ENCODE peak calls at places on chromosomes 2 and 18, in seven cellular contexts. One of them, this sample, is unnamed. For H3K4me1, the result is how much of the 10 kb centered on the place peaks cover.

GRCh38 chr2:200664770-200665494 is 79.1 kb downstream of the AOX1 start:
- DNase-seq in A549: no peak
- DNase-seq in IMR-90: no peak
- DNase-seq in endodermal cell: no peak
- DNase-seq in psoas muscle: no peak
- DNase-seq in mesenchymal stem cell: no peak
- DNase-seq in colonic mucosa: no peak
- DNase-seq in this sample: no peak

GRCh38 chr2:170929686-170930050 is 615 bp downstream of the GORASP2 start:
- DNase-seq in mesenchymal stem cell: peak
- DNase-seq in endodermal cell: peak
- DNase-seq in A549: peak
- DNase-seq in colonic mucosa: peak
- DNase-seq in IMR-90: peak
- DNase-seq in psoas muscle: peak
- DNase-seq in this sample: no peak

GRCh38 chr2:239990966-239991365 is 34.2 kb downstream of the NDUFA10 start:
- DNase-seq in endodermal cell: no peak
- DNase-seq in A549: no peak
- DNase-seq in mesenchymal stem cell: no peak
- DNase-seq in IMR-90: no peak
- DNase-seq in colonic mucosa: no peak
- DNase-seq in psoas muscle: no peak
- DNase-seq in this sample: no peak

GRCh38 chr2:152421521-152422367 is 86.8 kb downstream of the FMNL2 start:
- DNase-seq in endodermal cell: no peak
- DNase-seq in IMR-90: peak
- DNase-seq in psoas muscle: no peak
- DNase-seq in A549: peak
- DNase-seq in mesenchymal stem cell: peak
- DNase-seq in colonic mucosa: peak
- DNase-seq in this sample: no peak

GRCh38 chr2:183605440-183605839 is 481.2 kb downstream of the NUP35 start:
- DNase-seq in endodermal cell: no peak
- DNase-seq in A549: no peak
- DNase-seq in psoas muscle: no peak
- DNase-seq in colonic mucosa: no peak
- DNase-seq in IMR-90: no peak
- DNase-seq in mesenchymal stem cell: no peak
- DNase-seq in this sample: no peak

GRCh38 chr2:207337234-207338219 is 171.8 kb upstream of the KLF7 start:
- DNase-seq in IMR-90: peak
- DNase-seq in endodermal cell: peak
- DNase-seq in colonic mucosa: no peak
- DNase-seq in A549: peak
- DNase-seq in psoas muscle: no peak
- DNase-seq in mesenchymal stem cell: peak
- DNase-seq in this sample: no peak

GRCh38 chr2:239482801-239483712 is 82.2 kb upstream of the HDAC4 start:
- DNase-seq in A549: peak
- DNase-seq in IMR-90: no peak
- DNase-seq in colonic mucosa: no peak
- DNase-seq in psoas muscle: no peak
- DNase-seq in mesenchymal stem cell: no peak
- DNase-seq in endodermal cell: no peak
- DNase-seq in this sample: no peak

GRCh38 chr2:46393352-46393820 is 86.0 kb upstream of the TMEM247 start:
- DNase-seq in endodermal cell: no peak
- DNase-seq in psoas muscle: no peak
- DNase-seq in colonic mucosa: no peak
- DNase-seq in IMR-90: no peak
- DNase-seq in mesenchymal stem cell: no peak
- DNase-seq in A549: no peak
- DNase-seq in this sample: no peak

GRCh38 chr18:59263566-59264135 is 9.6 kb downstream of the RAX start:
- DNase-seq in A549: no peak
- DNase-seq in mesenchymal stem cell: no peak
- DNase-seq in endodermal cell: no peak
- DNase-seq in colonic mucosa: no peak
- DNase-seq in IMR-90: no peak
- DNase-seq in psoas muscle: no peak
- DNase-seq in this sample: no peak

GRCh38 chr2:71995067-71995665 is 152.5 kb downstream of the CYP26B1 start:
- DNase-seq in psoas muscle: no peak
- DNase-seq in colonic mucosa: no peak
- DNase-seq in mesenchymal stem cell: peak
- DNase-seq in A549: peak
- DNase-seq in IMR-90: peak
- DNase-seq in endodermal cell: no peak
- DNase-seq in this sample: no peak

GRCh38 chr2:50791271-50791670 is 240.7 kb downstream of the NRXN1 start:
- DNase-seq in mesenchymal stem cell: no peak
- DNase-seq in psoas muscle: no peak
- DNase-seq in endodermal cell: no peak
- DNase-seq in colonic mucosa: no peak
- DNase-seq in IMR-90: no peak
- DNase-seq in A549: no peak
- DNase-seq in this sample: no peak

GRCh38 chr2:157497603-157498314 is 53.9 kb upstream of the CYTIP start:
- DNase-seq in A549: peak
- DNase-seq in colonic mucosa: no peak
- DNase-seq in mesenchymal stem cell: peak
- DNase-seq in endodermal cell: peak
- DNase-seq in IMR-90: peak
- DNase-seq in psoas muscle: no peak
- DNase-seq in this sample: peak

GRCh38 chr2:134206573-134206972 is 47.3 kb upstream of the MGAT5 start:
- DNase-seq in A549: no peak
- DNase-seq in mesenchymal stem cell: peak
- DNase-seq in psoas muscle: no peak
- DNase-seq in colonic mucosa: no peak
- DNase-seq in IMR-90: peak
- DNase-seq in endodermal cell: no peak
- DNase-seq in this sample: no peak

GRCh38 chr2:86082768-86083167 is 22.9 kb downstream of the POLR1A start:
- DNase-seq in IMR-90: no peak
- DNase-seq in psoas muscle: no peak
- DNase-seq in A549: no peak
- DNase-seq in endodermal cell: no peak
- DNase-seq in mesenchymal stem cell: no peak
- DNase-seq in colonic mucosa: no peak
- DNase-seq in this sample: no peak
- H3K27ac ChIP-seq in IMR-90: no peak
- H3K27ac ChIP-seq in psoas muscle: no peak
- H3K27ac ChIP-seq in A549: no peak
- H3K27ac ChIP-seq in endodermal cell: no peak
- H3K27ac ChIP-seq in mesenchymal stem cell: no peak
- H3K27ac ChIP-seq in colonic mucosa: no peak
- H3K27ac ChIP-seq in this sample: no peak

GRCh38 chr18:55405655-55406373 is 182.2 kb downstream of the TCF4 start:
- DNase-seq in colonic mucosa: peak
- DNase-seq in endodermal cell: no peak
- DNase-seq in A549: peak
- DNase-seq in mesenchymal stem cell: peak
- DNase-seq in IMR-90: peak
- DNase-seq in psoas muscle: peak
- DNase-seq in this sample: no peak
- H3K4me3 ChIP-seq in colonic mucosa: no peak
- H3K4me3 ChIP-seq in endodermal cell: no peak
- H3K4me3 ChIP-seq in A549: no peak
- H3K4me3 ChIP-seq in mesenchymal stem cell: peak
- H3K4me3 ChIP-seq in IMR-90: peak
- H3K4me3 ChIP-seq in psoas muscle: peak
- H3K4me3 ChIP-seq in this sample: no peak

GRCh38 chr2:189142893-189143759 is 36.4 kb downstream of the COL5A2 start:
- DNase-seq in psoas muscle: no peak
- DNase-seq in endodermal cell: peak
- DNase-seq in mesenchymal stem cell: peak
- DNase-seq in A549: peak
- DNase-seq in colonic mucosa: peak
- DNase-seq in IMR-90: peak
- DNase-seq in this sample: peak
- H3K4me1 ChIP-seq in psoas muscle: under half
- H3K4me1 ChIP-seq in endodermal cell: under half
- H3K4me1 ChIP-seq in mesenchymal stem cell: under half
- H3K4me1 ChIP-seq in A549: under half
- H3K4me1 ChIP-seq in colonic mucosa: under half
- H3K4me1 ChIP-seq in IMR-90: under half
- H3K4me1 ChIP-seq in this sample: under half

GRCh38 chr18:7684357-7684756 is 117.2 kb downstream of the PTPRM start:
- DNase-seq in IMR-90: no peak
- DNase-seq in psoas muscle: no peak
- DNase-seq in endodermal cell: no peak
- DNase-seq in A549: no peak
- DNase-seq in mesenchymal stem cell: no peak
- DNase-seq in colonic mucosa: no peak
- DNase-seq in this sample: no peak

GRCh38 chr18:7683753-7684152 is 116.6 kb downstream of the PTPRM start:
- DNase-seq in psoas muscle: no peak
- DNase-seq in mesenchymal stem cell: no peak
- DNase-seq in colonic mucosa: no peak
- DNase-seq in A549: no peak
- DNase-seq in IMR-90: no peak
- DNase-seq in endodermal cell: peak
- DNase-seq in this sample: no peak

GRCh38 chr18:7688580-7688979 is 121.5 kb downstream of the PTPRM start:
- DNase-seq in endodermal cell: no peak
- DNase-seq in IMR-90: no peak
- DNase-seq in psoas muscle: no peak
- DNase-seq in mesenchymal stem cell: no peak
- DNase-seq in colonic mucosa: no peak
- DNase-seq in A549: no peak
- DNase-seq in this sample: no peak

GRCh38 chr18:7682334-7682733 is 115.2 kb downstream of the PTPRM start:
- DNase-seq in endodermal cell: no peak
- DNase-seq in colonic mucosa: no peak
- DNase-seq in mesenchymal stem cell: no peak
- DNase-seq in psoas muscle: no peak
- DNase-seq in IMR-90: no peak
- DNase-seq in A549: no peak
- DNase-seq in this sample: no peak

GRCh38 chr18:7684966-7685365 is 117.8 kb downstream of the PTPRM start:
- DNase-seq in endodermal cell: no peak
- DNase-seq in psoas muscle: no peak
- DNase-seq in mesenchymal stem cell: no peak
- DNase-seq in A549: no peak
- DNase-seq in colonic mucosa: no peak
- DNase-seq in IMR-90: no peak
- DNase-seq in this sample: no peak
- H3K27ac ChIP-seq in endodermal cell: no peak
- H3K27ac ChIP-seq in psoas muscle: no peak
- H3K27ac ChIP-seq in mesenchymal stem cell: no peak
- H3K27ac ChIP-seq in A549: no peak
- H3K27ac ChIP-seq in colonic mucosa: no peak
- H3K27ac ChIP-seq in IMR-90: no peak
- H3K27ac ChIP-seq in this sample: no peak

GRCh38 chr2:173898996-173899395 is 66.2 kb downstream of the SP3 start:
- DNase-seq in endodermal cell: no peak
- DNase-seq in mesenchymal stem cell: no peak
- DNase-seq in colonic mucosa: no peak
- DNase-seq in A549: no peak
- DNase-seq in IMR-90: no peak
- DNase-seq in psoas muscle: no peak
- DNase-seq in this sample: no peak
- H3K4me3 ChIP-seq in endodermal cell: no peak
- H3K4me3 ChIP-seq in mesenchymal stem cell: no peak
- H3K4me3 ChIP-seq in colonic mucosa: no peak
- H3K4me3 ChIP-seq in A549: no peak
- H3K4me3 ChIP-seq in IMR-90: no peak
- H3K4me3 ChIP-seq in psoas muscle: no peak
- H3K4me3 ChIP-seq in this sample: no peak

GRCh38 chr18:63218472-63218871 is 101.1 kb downstream of the BCL2 start:
- DNase-seq in IMR-90: no peak
- DNase-seq in colonic mucosa: no peak
- DNase-seq in mesenchymal stem cell: no peak
- DNase-seq in psoas muscle: no peak
- DNase-seq in endodermal cell: no peak
- DNase-seq in A549: no peak
- DNase-seq in this sample: no peak

GRCh38 chr18:63223837-63224236 is 95.7 kb downstream of the BCL2 start:
- DNase-seq in A549: no peak
- DNase-seq in endodermal cell: no peak
- DNase-seq in mesenchymal stem cell: no peak
- DNase-seq in colonic mucosa: no peak
- DNase-seq in IMR-90: no peak
- DNase-seq in psoas muscle: no peak
- DNase-seq in this sample: no peak

GRCh38 chr18:63216911-63217311 is 102.7 kb downstream of the BCL2 start:
- DNase-seq in IMR-90: no peak
- DNase-seq in endodermal cell: no peak
- DNase-seq in colonic mucosa: no peak
- DNase-seq in mesenchymal stem cell: peak
- DNase-seq in A549: no peak
- DNase-seq in psoas muscle: no peak
- DNase-seq in this sample: peak

GRCh38 chr18:63224574-63224973 is 95.0 kb downstream of the BCL2 start:
- DNase-seq in A549: no peak
- DNase-seq in IMR-90: no peak
- DNase-seq in psoas muscle: no peak
- DNase-seq in colonic mucosa: no peak
- DNase-seq in mesenchymal stem cell: no peak
- DNase-seq in endodermal cell: no peak
- DNase-seq in this sample: no peak

GRCh38 chr18:63220903-63221302 is 98.7 kb downstream of the BCL2 start:
- DNase-seq in psoas muscle: no peak
- DNase-seq in colonic mucosa: no peak
- DNase-seq in IMR-90: no peak
- DNase-seq in A549: no peak
- DNase-seq in mesenchymal stem cell: no peak
- DNase-seq in endodermal cell: no peak
- DNase-seq in this sample: no peak
- H3K4me1 ChIP-seq in psoas muscle: under half
- H3K4me1 ChIP-seq in colonic mucosa: under half
- H3K4me1 ChIP-seq in IMR-90: under half
- H3K4me1 ChIP-seq in A549: under half
- H3K4me1 ChIP-seq in mesenchymal stem cell: under half
- H3K4me1 ChIP-seq in endodermal cell: under half
- H3K4me1 ChIP-seq in this sample: half or more

DNA sequence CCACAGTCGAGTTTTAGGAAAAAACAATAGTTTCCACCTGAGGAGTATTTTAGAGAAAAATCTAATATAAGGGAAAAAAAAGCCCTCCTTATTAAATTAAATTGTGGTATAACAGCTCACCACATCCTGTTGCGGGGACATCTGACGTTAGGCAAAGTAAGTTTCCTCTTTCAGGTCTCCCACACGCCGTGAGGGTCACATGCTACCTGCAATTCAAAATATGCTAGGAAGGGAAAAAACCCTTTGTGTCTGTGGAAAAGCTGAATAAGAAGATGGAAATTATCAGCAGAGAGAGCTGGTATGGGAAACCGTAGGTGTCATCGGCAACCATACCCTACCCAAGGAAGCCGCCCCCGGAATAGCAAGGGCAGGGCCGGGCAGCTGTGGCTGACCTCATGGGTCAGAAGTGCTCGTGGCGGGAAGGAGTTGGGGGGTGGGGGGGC is 128.0 kb downstream of the NFATC1 start:
- DNase-seq in endodermal cell: no peak
- DNase-seq in colonic mucosa: peak
- DNase-seq in psoas muscle: no peak
- DNase-seq in IMR-90: no peak
- DNase-seq in mesenchymal stem cell: no peak
- DNase-seq in A549: no peak
- DNase-seq in this sample: peak
- H3K27ac ChIP-seq in endodermal cell: no peak
- H3K27ac ChIP-seq in colonic mucosa: peak
- H3K27ac ChIP-seq in psoas muscle: no peak
- H3K27ac ChIP-seq in IMR-90: no peak
- H3K27ac ChIP-seq in mesenchymal stem cell: no peak
- H3K27ac ChIP-seq in A549: no peak
- H3K27ac ChIP-seq in this sample: peak

This sample was measured in CD4-positive, alpha-beta memory T cell.